ENCODE peak calls at places on chromosome 9, in six cellular contexts. One of them, this sample, is unnamed.

GRCh38 chr9:79189511-79189924 is 382.2 kb upstream of the TLE4 start:
- DNase-seq in H1: no peak
- DNase-seq in mesenchymal stem cell: peak
- DNase-seq in IMR-90: peak
- DNase-seq in neuronal stem cell: no peak
- DNase-seq in trophoblast cell: no peak
- DNase-seq in this sample: no peak

GRCh38 chr9:125999504-125999881 is 252.3 kb downstream of the PBX3 start:
- DNase-seq in IMR-90: no peak
- DNase-seq in H1: no peak
- DNase-seq in mesenchymal stem cell: no peak
- DNase-seq in neuronal stem cell: no peak
- DNase-seq in trophoblast cell: no peak
- DNase-seq in this sample: no peak

GRCh38 chr9:82670726-82671125 is 392.2 kb downstream of the RASEF start:
- DNase-seq in trophoblast cell: no peak
- DNase-seq in neuronal stem cell: no peak
- DNase-seq in H1: no peak
- DNase-seq in IMR-90: no peak
- DNase-seq in mesenchymal stem cell: no peak
- DNase-seq in this sample: no peak

GRCh38 chr9:5563886-5564285 is 53.6 kb downstream of the PDCD1LG2 start:
- DNase-seq in mesenchymal stem cell: no peak
- DNase-seq in IMR-90: peak
- DNase-seq in H1: no peak
- DNase-seq in neuronal stem cell: no peak
- DNase-seq in trophoblast cell: no peak
- DNase-seq in this sample: no peak

GRCh38 chr9:124786881-124787573 is 10.1 kb downstream of the OLFML2A start:
- DNase-seq in mesenchymal stem cell: no peak
- DNase-seq in trophoblast cell: no peak
- DNase-seq in H1: no peak
- DNase-seq in neuronal stem cell: no peak
- DNase-seq in IMR-90: no peak
- DNase-seq in this sample: no peak

GRCh38 chr9:130201399-130201873 is 29.2 kb downstream of the NCS1 start:
- DNase-seq in neuronal stem cell: no peak
- DNase-seq in H1: no peak
- DNase-seq in mesenchymal stem cell: no peak
- DNase-seq in trophoblast cell: no peak
- DNase-seq in IMR-90: no peak
- DNase-seq in this sample: no peak

GRCh38 chr9:68705636-68706578 is 867 bp downstream of the PIP5K1B start:
- DNase-seq in H1: no peak
- DNase-seq in neuronal stem cell: no peak
- DNase-seq in trophoblast cell: no peak
- DNase-seq in IMR-90: no peak
- DNase-seq in mesenchymal stem cell: peak
- DNase-seq in this sample: peak

GRCh38 chr9:81737871-81738507 is 48.6 kb upstream of the TLE1 start:
- DNase-seq in mesenchymal stem cell: peak
- DNase-seq in IMR-90: peak
- DNase-seq in trophoblast cell: peak
- DNase-seq in H1: no peak
- DNase-seq in neuronal stem cell: no peak
- DNase-seq in this sample: peak

GRCh38 chr9:93656426-93657222 is 80.2 kb downstream of the PHF2 start:
- DNase-seq in IMR-90: no peak
- DNase-seq in mesenchymal stem cell: no peak
- DNase-seq in trophoblast cell: no peak
- DNase-seq in H1: no peak
- DNase-seq in neuronal stem cell: no peak
- DNase-seq in this sample: no peak

GRCh38 chr9:131406567-131407436 is 12.9 kb downstream of the PRRC2B start:
- DNase-seq in trophoblast cell: peak
- DNase-seq in mesenchymal stem cell: peak
- DNase-seq in H1: no peak
- DNase-seq in IMR-90: no peak
- DNase-seq in neuronal stem cell: no peak
- DNase-seq in this sample: no peak
- H3K23ac ChIP-seq in trophoblast cell: no peak
- H3K23ac ChIP-seq in mesenchymal stem cell: no peak
- H3K23ac ChIP-seq in H1: no peak
- H3K23ac ChIP-seq in IMR-90: peak
- H3K23ac ChIP-seq in neuronal stem cell: no peak
- H3K23ac ChIP-seq in this sample: peak

DNA sequence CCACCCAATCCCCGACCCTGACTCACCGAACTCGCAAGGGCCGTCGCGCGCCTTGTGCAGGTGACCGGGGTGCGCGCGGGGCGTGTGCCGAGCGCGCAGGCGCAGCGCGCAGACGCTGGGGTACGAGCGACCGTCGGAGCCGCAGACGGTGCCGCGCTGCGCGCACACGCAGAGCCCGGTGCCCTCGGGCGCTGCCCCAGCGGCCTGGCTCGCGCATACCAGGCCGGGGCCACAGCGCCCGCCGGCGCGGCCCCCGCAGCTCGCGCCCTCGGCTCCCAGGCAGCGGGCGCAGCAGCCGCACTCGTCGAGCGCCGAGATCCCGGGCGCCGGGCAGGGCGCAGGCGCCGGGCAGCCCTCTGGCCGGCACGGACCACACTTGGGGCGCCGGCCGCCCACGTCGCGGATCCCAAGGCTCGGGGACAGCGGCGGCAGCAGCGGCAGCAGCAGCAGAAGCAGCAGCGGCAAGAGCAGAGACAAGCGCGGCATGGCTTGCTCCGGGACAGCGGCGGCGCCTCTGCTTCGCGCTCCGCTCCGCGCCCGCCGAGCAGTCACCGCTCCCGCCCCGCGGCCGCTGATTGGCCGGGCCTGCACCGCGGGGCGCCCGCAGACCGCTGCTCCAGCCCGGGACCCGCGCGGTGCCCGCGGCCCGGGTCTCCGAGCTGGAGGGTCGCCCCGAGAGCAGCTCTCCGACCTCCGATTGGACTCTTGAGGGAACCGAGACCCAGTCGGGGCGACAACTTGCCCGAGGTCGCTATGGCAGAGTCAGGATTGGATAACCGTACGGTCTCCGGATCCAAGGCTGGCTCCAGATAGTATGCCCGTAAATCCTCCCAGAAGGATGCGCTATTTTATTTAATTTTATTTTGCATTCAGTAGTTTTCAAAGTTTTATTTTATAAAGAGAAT is at the start of gene IGFBPL1:
- DNase-seq in H1: no peak
- DNase-seq in mesenchymal stem cell: peak
- DNase-seq in neuronal stem cell: peak
- DNase-seq in trophoblast cell: peak
- DNase-seq in IMR-90: no peak
- DNase-seq in this sample: peak
- H3K4me3 ChIP-seq in H1: peak
- H3K4me3 ChIP-seq in mesenchymal stem cell: peak
- H3K4me3 ChIP-seq in neuronal stem cell: peak
- H3K4me3 ChIP-seq in trophoblast cell: peak
- H3K4me3 ChIP-seq in IMR-90: peak
- H3K4me3 ChIP-seq in this sample: peak

DNA sequence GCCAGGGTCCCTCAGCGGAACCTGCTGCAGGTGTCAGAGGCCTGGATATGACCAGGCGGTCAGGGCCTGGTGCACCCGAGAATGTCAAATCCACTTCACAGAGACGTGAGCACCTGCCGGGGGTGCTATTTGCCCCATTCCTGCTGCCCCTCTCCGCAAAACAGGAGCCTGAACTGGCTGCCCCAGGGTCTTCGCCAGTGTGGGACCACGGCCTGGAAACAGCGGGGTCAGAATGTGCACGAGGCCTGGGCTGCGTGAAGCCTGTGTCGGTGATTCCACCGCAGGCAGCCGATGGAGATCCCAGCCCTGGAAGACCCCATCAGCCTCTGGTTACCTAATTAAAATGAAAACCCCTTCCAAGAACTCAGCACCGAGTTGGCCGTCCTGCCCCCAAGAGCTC is 41.2 kb upstream of the TMEM250 start:
- DNase-seq in H1: no peak
- DNase-seq in neuronal stem cell: no peak
- DNase-seq in mesenchymal stem cell: no peak
- DNase-seq in IMR-90: no peak
- DNase-seq in trophoblast cell: no peak
- DNase-seq in this sample: no peak
- H3K23ac ChIP-seq in H1: no peak
- H3K23ac ChIP-seq in neuronal stem cell: peak
- H3K23ac ChIP-seq in mesenchymal stem cell: no peak
- H3K23ac ChIP-seq in IMR-90: no peak
- H3K23ac ChIP-seq in trophoblast cell: no peak
- H3K23ac ChIP-seq in this sample: no peak

DNA sequence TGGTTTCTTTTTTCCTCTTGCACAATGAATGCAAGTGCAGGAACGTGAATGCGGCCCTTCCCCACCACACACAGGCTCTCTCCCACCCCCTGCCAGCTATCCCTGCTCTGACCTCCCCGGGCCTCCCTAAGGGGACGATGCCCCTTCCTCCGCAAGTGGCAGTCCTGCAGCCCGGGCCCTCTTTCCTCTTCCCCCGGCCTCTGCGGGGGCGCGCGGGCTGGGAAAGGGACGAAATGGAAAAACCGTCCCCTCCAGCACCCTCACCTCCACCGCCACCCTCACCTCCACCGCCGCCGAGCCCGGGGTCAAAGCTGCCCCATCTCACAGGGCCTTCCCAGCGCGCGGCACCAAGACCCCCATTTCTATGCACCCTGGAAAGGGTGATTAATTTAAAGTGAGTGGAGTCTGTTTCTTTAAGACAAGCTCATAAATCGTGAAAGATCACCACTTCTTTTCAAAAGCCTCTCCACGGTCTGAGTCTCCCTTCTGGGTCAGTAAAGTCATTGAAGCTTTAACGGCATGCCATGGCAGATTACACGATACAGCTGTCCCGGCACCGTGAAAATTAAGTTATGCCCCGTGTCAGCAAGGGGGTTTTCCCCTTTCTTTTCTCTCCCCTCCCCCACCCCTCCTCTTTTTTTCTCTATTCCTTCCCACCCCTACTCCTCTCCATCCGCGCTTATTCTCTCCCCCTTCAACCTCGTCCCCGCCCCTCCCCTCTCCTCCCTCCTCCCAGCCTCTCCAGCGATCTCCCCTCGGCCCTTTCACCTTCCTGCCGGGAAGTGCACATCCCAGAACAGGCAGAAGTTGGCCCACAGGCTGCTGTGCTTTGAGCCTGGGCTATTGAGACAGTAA is 44.5 kb downstream of the GAS1 start:
- DNase-seq in H1: no peak
- DNase-seq in IMR-90: no peak
- DNase-seq in trophoblast cell: no peak
- DNase-seq in neuronal stem cell: peak
- DNase-seq in mesenchymal stem cell: peak
- DNase-seq in this sample: peak
- H3K4me3 ChIP-seq in H1: peak
- H3K4me3 ChIP-seq in IMR-90: no peak
- H3K4me3 ChIP-seq in trophoblast cell: no peak
- H3K4me3 ChIP-seq in neuronal stem cell: peak
- H3K4me3 ChIP-seq in mesenchymal stem cell: peak
- H3K4me3 ChIP-seq in this sample: peak

DNA sequence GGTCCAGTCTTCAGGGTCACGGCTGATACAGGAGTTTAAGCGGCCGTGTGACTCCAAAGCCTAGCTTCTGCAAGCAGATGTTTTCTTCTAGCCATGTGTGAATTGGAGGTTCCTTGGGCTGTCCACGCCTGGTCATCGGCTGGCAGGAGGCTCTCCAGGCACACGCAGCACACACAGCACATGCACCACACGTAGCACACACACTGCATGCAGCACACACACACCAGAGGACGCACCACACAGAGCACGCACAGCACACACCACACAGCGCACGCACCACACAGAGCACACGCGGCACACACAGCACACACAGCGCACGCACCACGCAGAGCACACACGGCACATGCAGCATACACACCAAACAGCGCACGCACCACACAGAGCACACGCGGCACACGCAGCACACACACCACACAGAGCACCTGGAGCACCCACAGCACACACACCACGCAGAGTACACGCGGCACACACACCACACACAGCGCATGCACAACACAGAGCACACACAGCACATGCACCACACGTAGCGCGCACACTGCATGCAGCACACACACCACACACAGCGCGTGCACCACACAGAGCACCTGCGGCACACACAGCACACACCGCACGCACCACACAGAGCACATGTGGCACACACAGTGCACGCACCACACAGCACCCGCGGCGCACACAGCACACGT is 234.3 kb downstream of the FANCC start:
- DNase-seq in mesenchymal stem cell: no peak
- DNase-seq in IMR-90: no peak
- DNase-seq in trophoblast cell: no peak
- DNase-seq in neuronal stem cell: no peak
- DNase-seq in H1: no peak
- DNase-seq in this sample: no peak
- H3K23ac ChIP-seq in mesenchymal stem cell: no peak
- H3K23ac ChIP-seq in IMR-90: no peak
- H3K23ac ChIP-seq in trophoblast cell: peak
- H3K23ac ChIP-seq in neuronal stem cell: peak
- H3K23ac ChIP-seq in H1: no peak
- H3K23ac ChIP-seq in this sample: no peak

DNA sequence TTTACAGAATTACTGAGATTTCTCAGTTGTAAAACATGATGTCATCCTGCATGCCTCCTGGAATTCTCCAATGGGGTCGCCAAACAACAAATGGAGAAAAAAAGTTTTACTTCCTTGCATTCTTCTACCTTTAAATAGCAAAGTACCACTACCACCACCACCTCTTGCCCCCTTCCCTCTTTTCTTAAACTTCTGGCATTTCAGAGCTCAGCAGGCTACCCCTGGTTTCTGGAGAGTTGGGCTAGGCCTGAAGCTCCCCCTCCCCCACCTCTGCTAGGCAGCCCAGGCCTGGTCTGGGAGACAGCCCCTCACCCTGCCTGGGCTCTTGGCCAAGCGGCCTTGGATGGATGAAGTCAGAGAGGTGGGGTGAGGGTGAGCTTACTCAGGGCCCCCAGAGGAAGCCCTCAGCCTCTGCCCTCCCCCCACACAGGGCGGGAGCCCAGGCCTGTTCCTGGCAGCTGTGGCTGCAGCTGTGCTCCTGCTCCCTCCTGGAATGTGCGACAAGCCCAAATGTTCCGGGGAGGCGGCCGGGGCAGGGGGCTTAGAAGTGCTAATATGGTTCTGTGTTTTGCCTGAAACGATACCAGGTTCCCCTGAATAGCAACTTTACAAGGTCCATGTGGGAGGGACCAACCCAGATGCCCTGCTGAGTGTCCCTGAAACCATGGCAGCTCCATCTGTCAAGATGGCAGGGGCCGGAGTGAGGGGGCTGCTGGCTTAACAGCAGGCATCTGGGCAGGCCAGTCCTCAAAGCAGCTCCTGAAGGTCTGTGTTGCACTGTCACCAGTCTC is 5.9 kb upstream of the CCIN start:
- DNase-seq in H1: peak
- DNase-seq in IMR-90: peak
- DNase-seq in trophoblast cell: no peak
- DNase-seq in mesenchymal stem cell: peak
- DNase-seq in neuronal stem cell: no peak
- DNase-seq in this sample: peak
- H3K4me3 ChIP-seq in H1: peak
- H3K4me3 ChIP-seq in IMR-90: no peak
- H3K4me3 ChIP-seq in trophoblast cell: no peak
- H3K4me3 ChIP-seq in mesenchymal stem cell: no peak
- H3K4me3 ChIP-seq in neuronal stem cell: no peak
- H3K4me3 ChIP-seq in this sample: no peak

This sample was measured in mesendoderm.